ENCODE peak calls at places on chromosomes 2 and 18, in five cellular contexts. Q, T, S, J and V are unnamed samples.

GRCh38 chr2:205629021-205629817 is 53.1 kb upstream of the NRP2 start:
- DNase-seq in Q (no peak), T (no peak), S (no peak), J (no peak), V (no peak)

GRCh38 chr2:101120124-101120996 is 30.8 kb downstream of the TBC1D8 start:
- DNase-seq in Q (no peak), T (peak), S (peak), J (peak), V (peak)

GRCh38 chr18:56709463-56709862 is 58.3 kb downstream of the WDR7 start:
- DNase-seq in Q (peak), T (peak), S (peak), J (peak), V (peak)

GRCh38 chr2:88831792-88832248 is 140.3 kb downstream of the RPIA start:
- DNase-seq in Q (peak), T (peak), S (no peak), J (peak), V (no peak)

GRCh38 chr2:237059155-237059875 is 26.4 kb upstream of the COPS8 start:
- DNase-seq in Q (peak), T (no peak), S (no peak), J (no peak), V (no peak)

GRCh38 chr18:49161627-49162026 is 210.9 kb upstream of the SMAD7 start:
- DNase-seq in Q (no peak), T (no peak), S (no peak), J (peak), V (no peak)

GRCh38 chr2:193480187-193480586 is 1285.5 kb upstream of the TMEFF2 start:
- DNase-seq in Q (no peak), T (no peak), S (no peak), J (no peak), V (no peak)

GRCh38 chr2:238238766-238239551 is 879 bp downstream of the HES6 start:
- DNase-seq in Q (no peak), T (peak), S (no peak), J (no peak), V (no peak)

GRCh38 chr18:79963658-79964329 is 649 bp upstream of the HSBP1L1 start:
- DNase-seq in Q (no peak), T (no peak), S (no peak), J (no peak), V (no peak)

GRCh38 chr2:120227111-120227991 is 4.2 kb upstream of the TMEM185B start:
- DNase-seq in Q (peak), T (no peak), S (no peak), J (no peak), V (no peak)

GRCh38 chr2:45154606-45155155 is 145.4 kb upstream of the SIX2 start:
- DNase-seq in Q (no peak), T (no peak), S (no peak), J (no peak), V (no peak)

GRCh38 chr18:47749195-47749973 is 181.1 kb downstream of the SMAD2 start:
- DNase-seq in Q (peak), T (peak), S (no peak), J (peak), V (no peak)

GRCh38 chr2:199463000-199463692 is 5.4 kb upstream of the SATB2 start:
- DNase-seq in Q (peak), T (peak), S (no peak), J (peak), V (no peak)

GRCh38 chr2:42636956-42637355 is 68.5 kb downstream of the MTA3 start:
- DNase-seq in Q (no peak), T (no peak), S (no peak), J (no peak), V (no peak)

GRCh38 chr2:18987592-18988073 is 370.8 kb downstream of the OSR1 start:
- DNase-seq in Q (no peak), T (no peak), S (no peak), J (peak), V (no peak)

GRCh38 chr2:27350106-27350693 is 6.4 kb downstream of the GTF3C2 start:
- DNase-seq in Q (no peak), T (no peak), S (no peak), J (no peak), V (no peak)

GRCh38 chr2:55051026-55051866 is 995 bp upstream of the RTN4 start:
- DNase-seq in Q (peak), T (peak), S (peak), J (peak), V (peak)

GRCh38 chr18:70640336-70640887 is 351.6 kb downstream of the SOCS6 start:
- DNase-seq in Q (no peak), T (no peak), S (no peak), J (no peak), V (no peak)

GRCh38 chr2:5719629-5720334 is 27.6 kb downstream of the SOX11 start:
- DNase-seq in Q (no peak), T (no peak), S (no peak), J (no peak), V (no peak)

GRCh38 chr2:95270541-95271081 is 3.6 kb upstream of the PROM2 start:
- DNase-seq in Q (no peak), T (no peak), S (no peak), J (no peak), V (no peak)

GRCh38 chr2:236636714-236637485 is 67.3 kb downstream of the ACKR3 start:
- DNase-seq in Q (no peak), T (no peak), S (no peak), J (no peak), V (no peak)

GRCh38 chr2:233312874-233313273 is 5.3 kb downstream of the SAG start:
- DNase-seq in Q (no peak), T (no peak), S (no peak), J (no peak), V (no peak)

GRCh38 chr2:216117566-216117965 is 8.4 kb downstream of the XRCC5 start:
- DNase-seq in Q (no peak), T (no peak), S (no peak), J (peak), V (no peak)

GRCh38 chr2:25808006-25808383 is 70.3 kb downstream of the ASXL2 start:
- DNase-seq in Q (no peak), T (no peak), S (no peak), J (peak), V (no peak)

GRCh38 chr2:215638687-215639086 is 202.8 kb upstream of the FN1 start:
- DNase-seq in Q (no peak), T (no peak), S (no peak), J (no peak), V (no peak)

GRCh38 chr2:66526171-66526570 is 91.2 kb downstream of the MEIS1 start:
- DNase-seq in Q (no peak), T (no peak), S (no peak), J (no peak), V (no peak)

GRCh38 chr2:191714925-191715324 is 37.0 kb downstream of the NABP1 start:
- DNase-seq in Q (no peak), T (no peak), S (no peak), J (no peak), V (no peak)

GRCh38 chr18:72208920-72209676 is 335.0 kb downstream of the CBLN2 start:
- DNase-seq in Q (no peak), T (no peak), S (no peak), J (no peak), V (no peak)

GRCh38 chr2:226159875-226160479 is 639.6 kb downstream of the IRS1 start:
- DNase-seq in Q (no peak), T (no peak), S (no peak), J (no peak), V (no peak)

GRCh38 chr2:1716441-1716840 is 27.9 kb downstream of the PXDN start:
- DNase-seq in Q (no peak), T (no peak), S (no peak), J (no peak), V (no peak)

GRCh38 chr2:112881217-112882000 is 29.6 kb upstream of the IL37 start:
- DNase-seq in Q (peak), T (peak), S (peak), J (peak), V (peak)

GRCh38 chr2:152655880-152656279 is 61.4 kb downstream of the PRPF40A start:
- DNase-seq in Q (no peak), T (no peak), S (no peak), J (no peak), V (no peak)

GRCh38 chr2:207516206-207516605 is 13.6 kb upstream of the CREB1 start:
- DNase-seq in Q (no peak), T (no peak), S (no peak), J (peak), V (no peak)

GRCh38 chr18:49849331-49850217 is 36.2 kb upstream of the ACAA2 start:
- DNase-seq in Q (no peak), T (no peak), S (peak), J (peak), V (peak)

GRCh38 chr2:54122939-54123338 is 7.5 kb downstream of the ACYP2 start:
- DNase-seq in Q (no peak), T (no peak), S (no peak), J (peak), V (no peak)

GRCh38 chr2:238720232-238720672 is 127.6 kb upstream of the TWIST2 start:
- DNase-seq in Q (peak), T (peak), S (no peak), J (no peak), V (no peak)

GRCh38 chr2:128690869-128691268 is 372.2 kb upstream of the HS6ST1 start:
- DNase-seq in Q (no peak), T (no peak), S (no peak), J (no peak), V (no peak)

GRCh38 chr2:73979686-73980085 is 5.0 kb upstream of the TET3 start:
- DNase-seq in Q (no peak), T (peak), S (peak), J (peak), V (peak)